ENCODE peak calls at places on chromosome 12, in nine cellular contexts. U is tibial artery, Y is breast epithelium, V is lower leg skin, P is cardiac fibroblast, N is lung, G is astrocyte of the cerebellum, C is colonic mucosa, H is AG10803. S is an unnamed sample.

GRCh38 chr12:12812605-12813119 is 484 bp upstream of the DDX47 start:
- DNase-seq in U (no peak), Y (no peak), V (peak), P (no peak), N (no peak), G (no peak), C (no peak), H (no peak), S (no peak)

GRCh38 chr12:25495336-25496097 is 57.6 kb downstream of the LMNTD1 start:
- DNase-seq in U (no peak), Y (no peak), V (no peak), P (peak), N (no peak), G (peak), C (no peak), H (peak), S (peak)

GRCh38 chr12:22409071-22409951 is 74.8 kb upstream of the ST8SIA1 start:
- DNase-seq in U (no peak), Y (no peak), V (no peak), P (peak), N (no peak), G (peak), C (no peak), H (no peak), S (no peak)

GRCh38 chr12:112107306-112107705 is 1.3 kb downstream of the NAA25 start:
- DNase-seq in U (no peak), Y (no peak), V (peak), P (no peak), N (no peak), G (no peak), C (no peak), H (no peak), S (no peak)

GRCh38 chr12:74817499-74817898 is 279.9 kb downstream of the ATXN7L3B start:
- DNase-seq in U (no peak), Y (no peak), V (no peak), P (no peak), N (no peak), G (no peak), C (no peak), H (no peak), S (no peak)

GRCh38 chr12:89960011-89960507 is 251.4 kb upstream of the ATP2B1 start:
- DNase-seq in U (no peak), Y (no peak), V (no peak), P (no peak), N (no peak), G (no peak), C (peak), H (no peak), S (no peak)

GRCh38 chr12:91513354-91513753 is 330.7 kb upstream of the DCN start:
- DNase-seq in U (no peak), Y (no peak), V (no peak), P (no peak), N (no peak), G (no peak), C (no peak), H (no peak), S (no peak)

GRCh38 chr12:109358154-109358869 is 10.6 kb downstream of the MYO1H start:
- DNase-seq in U (no peak), Y (no peak), V (no peak), P (peak), N (no peak), G (no peak), C (no peak), H (no peak), S (no peak)

GRCh38 chr12:5803532-5803931 is 141.5 kb downstream of the ANO2 start:
- DNase-seq in U (no peak), Y (no peak), V (no peak), P (no peak), N (no peak), G (no peak), C (no peak), H (no peak), S (no peak)

GRCh38 chr12:117119592-117120198 is 20.5 kb upstream of the TESC start:
- DNase-seq in U (no peak), Y (no peak), V (no peak), P (no peak), N (no peak), G (no peak), C (peak), H (no peak), S (no peak)

DNA sequence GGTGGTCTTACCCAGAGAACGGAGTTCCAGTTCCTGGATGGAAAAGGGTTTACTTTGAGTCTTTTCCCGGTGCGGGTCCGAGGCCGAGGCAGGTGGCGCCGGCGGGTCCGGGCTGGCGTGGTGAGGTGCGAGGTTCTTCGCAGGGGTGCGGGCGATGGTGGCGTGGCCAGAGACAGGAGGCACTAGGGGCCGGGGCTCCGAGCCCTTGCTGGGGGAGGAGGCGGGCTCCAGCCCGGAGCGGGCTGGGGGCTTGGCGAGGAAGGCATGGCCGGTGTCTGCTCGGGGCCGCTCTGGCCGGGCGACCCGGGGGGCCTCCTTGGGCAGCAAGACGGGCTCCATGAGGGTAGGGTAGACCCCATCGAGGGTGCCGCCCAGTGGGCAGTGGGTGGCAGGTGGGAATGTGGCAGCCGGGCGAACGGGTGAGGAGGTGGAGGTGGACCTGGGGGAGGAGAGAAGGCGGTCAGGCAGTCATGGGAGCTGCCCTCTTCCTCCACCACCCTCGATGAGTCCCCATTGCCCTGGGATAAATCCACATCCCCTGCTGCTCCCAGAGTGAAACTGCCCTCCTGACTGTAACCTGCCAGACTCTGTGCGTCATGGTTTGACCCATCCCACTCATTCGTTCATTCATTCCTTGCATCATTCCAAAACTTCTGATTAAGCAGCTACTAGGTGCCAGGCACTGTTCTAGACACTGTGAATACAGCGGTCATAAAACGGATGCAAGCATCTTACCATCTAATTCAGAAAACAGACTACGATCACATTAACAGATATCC is 42.0 kb downstream of the RFLNA start:
- DNase-seq in U (no peak), Y (no peak), V (no peak), P (no peak), N (no peak), G (no peak), C (no peak), H (no peak), S (no peak)
- H3K4me3 ChIP-seq in U (no peak), Y (no peak), V (no peak), P (no peak), N (no peak), G (no peak), C (no peak), H (no peak), S (no peak)

DNA sequence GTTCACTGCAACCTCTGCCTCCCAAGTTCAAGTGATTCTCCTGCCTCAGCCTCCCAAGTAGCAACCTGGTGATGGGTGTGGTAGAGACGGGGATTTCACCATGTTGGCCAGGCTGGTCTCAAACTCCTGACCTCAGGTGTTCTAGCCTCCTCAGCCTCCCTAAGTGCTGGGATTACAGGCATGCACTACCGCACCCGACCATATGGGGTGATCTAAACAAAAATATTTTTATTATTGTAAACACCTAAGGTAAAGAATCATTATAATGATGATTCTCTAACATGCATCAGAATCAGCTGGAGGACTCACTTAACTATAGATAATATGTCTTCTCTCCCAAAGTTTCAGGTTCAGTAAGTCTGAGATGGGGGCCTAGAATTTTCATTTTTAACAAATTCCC is 96.2 kb upstream of the ALG10 start:
- DNase-seq in U (no peak), Y (no peak), V (no peak), P (no peak), N (no peak), G (no peak), C (no peak), H (no peak), S (no peak)
- TF ChIP-seq CTCF in U (no peak), Y (no peak), V (no peak), P (no peak), N (no peak), G (no peak), C (no peak), H (no peak), S (no peak)

DNA sequence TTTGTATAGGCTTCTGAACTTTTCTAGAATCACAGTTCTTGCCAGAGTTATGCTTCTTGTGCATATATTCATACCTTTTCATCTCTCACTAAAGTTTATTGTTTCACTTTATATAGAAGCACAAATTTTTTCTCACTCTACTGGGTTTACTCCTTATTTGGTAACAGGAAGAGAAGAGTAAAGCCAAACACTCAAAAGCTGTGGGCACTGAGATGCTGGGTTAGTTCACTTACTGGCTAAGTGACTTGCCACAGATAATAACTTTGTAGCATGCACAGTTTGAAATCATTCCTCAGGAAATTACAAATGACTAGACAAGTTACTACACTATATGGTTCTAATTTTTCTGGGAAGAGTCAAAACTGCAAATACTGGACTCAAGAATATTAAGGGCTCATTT is 7.8 kb downstream of the HIGD1C start:
- DNase-seq in U (no peak), Y (no peak), V (no peak), P (peak), N (no peak), G (peak), C (no peak), H (peak), S (no peak)
- H3K4me3 ChIP-seq in U (no peak), Y (no peak), V (no peak), P (no peak), N (no peak), G (no peak), C (no peak), H (no peak), S (no peak)

GRCh38 chr12:47901285-47902093 is 3.3 kb downstream of the VDR start:
- DNase-seq in U (no peak), Y (no peak), V (peak), P (no peak), N (no peak), G (no peak), C (peak), H (no peak), S (no peak)

GRCh38 chr12:47902131-47902639 is 2.6 kb downstream of the VDR start:
- DNase-seq in U (no peak), Y (no peak), V (no peak), P (no peak), N (no peak), G (no peak), C (no peak), H (no peak), S (no peak)

GRCh38 chr12:47900480-47901129 is 4.2 kb downstream of the VDR start:
- DNase-seq in U (no peak), Y (peak), V (peak), P (no peak), N (peak), G (no peak), C (peak), H (peak), S (no peak)

GRCh38 chr12:47900101-47900479 is 4.7 kb downstream of the VDR start:
- DNase-seq in U (no peak), Y (no peak), V (no peak), P (no peak), N (no peak), G (no peak), C (no peak), H (no peak), S (no peak)

DNA sequence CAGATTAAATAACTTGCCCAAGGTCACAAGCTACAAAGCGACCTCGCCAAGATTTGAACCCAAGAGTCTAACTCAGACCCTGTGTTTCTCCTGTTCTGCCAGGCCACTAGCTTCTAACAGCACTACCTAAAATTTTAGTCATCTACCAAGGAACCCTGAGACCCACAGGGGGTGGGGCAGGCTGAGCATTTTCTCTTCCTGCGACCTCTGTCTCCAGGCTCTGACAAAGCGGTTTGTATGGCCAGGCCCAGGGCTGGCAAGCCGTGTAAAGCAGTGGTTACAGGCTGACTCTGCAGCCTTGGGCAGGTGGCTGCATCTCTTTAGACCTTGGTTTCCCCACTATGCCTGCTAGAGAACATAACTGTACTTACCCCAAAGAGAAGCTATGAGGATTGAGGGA is 5.3 kb downstream of the VDR start:
- DNase-seq in U (no peak), Y (no peak), V (no peak), P (no peak), N (no peak), G (no peak), C (no peak), H (no peak), S (no peak)
- TF ChIP-seq CTCF in U (no peak), Y (no peak), V (no peak), P (no peak), N (no peak), G (no peak), C (no peak), H (no peak), S (no peak)

GRCh38 chr12:6828671-6829531 is 694 bp downstream of the P3H3 start:
- DNase-seq in U (no peak), Y (no peak), V (peak), P (peak), N (no peak), G (no peak), C (no peak), H (peak), S (no peak)

GRCh38 chr12:6831021-6831420 is 2.8 kb downstream of the P3H3 start:
- DNase-seq in U (no peak), Y (no peak), V (no peak), P (no peak), N (no peak), G (no peak), C (no peak), H (no peak), S (no peak)

GRCh38 chr12:6831450-6831995 is 3.3 kb downstream of the P3H3 start:
- DNase-seq in U (no peak), Y (no peak), V (no peak), P (no peak), N (no peak), G (no peak), C (no peak), H (no peak), S (no peak)

GRCh38 chr12:6829532-6830220 is 1.5 kb downstream of the P3H3 start:
- DNase-seq in U (no peak), Y (no peak), V (peak), P (no peak), N (no peak), G (no peak), C (no peak), H (no peak), S (no peak)

GRCh38 chr12:6830286-6830892 is 2.2 kb downstream of the P3H3 start:
- DNase-seq in U (no peak), Y (no peak), V (no peak), P (no peak), N (no peak), G (no peak), C (no peak), H (no peak), S (no peak)
- H3K4me3 ChIP-seq in U (no peak), Y (no peak), V (no peak), P (no peak), N (no peak), G (peak), C (no peak), H (peak), S (peak)

GRCh38 chr12:14111230-14111865 is 129.9 kb upstream of the GRIN2B start:
- DNase-seq in U (no peak), Y (no peak), V (no peak), P (no peak), N (no peak), G (no peak), C (no peak), H (no peak), S (no peak)
- TF ChIP-seq CTCF in U (no peak), Y (no peak), V (no peak), P (no peak), N (no peak), G (no peak), C (no peak), H (no peak), S (no peak)

GRCh38 chr12:122527478-122527944 is 462 bp downstream of the KNTC1 start:
- DNase-seq in U (no peak), Y (no peak), V (no peak), P (peak), N (peak), G (no peak), C (peak), H (no peak), S (no peak)
- H3K4me3 ChIP-seq in U (peak), Y (peak), V (peak), P (peak), N (peak), G (peak), C (peak), H (peak), S (peak)

S was measured in AG04449.